ENCODE peak calls at places on chromosomes 11 and 22, in five cellular contexts. C is Peyer's patch; E is CD8-positive, alpha-beta T cell; O is neural progenitor cell; I is IMR-90. P is an unnamed sample.

GRCh38 chr11:82995754-82996398 is 75.8 kb downstream of the RAB30 start:
- DNase-seq in O (no peak), I (no peak), C (no peak), E (no peak), P (no peak)

GRCh38 chr11:14424096-14424495 is 65.1 kb upstream of the RRAS2 start:
- DNase-seq in I (peak; percentile 80), E (no peak), C (no peak), O (no peak), P (no peak)

GRCh38 chr22:35072939-35073338 is 7.0 kb downstream of the ISX start:
- DNase-seq in C (no peak), E (no peak), O (no peak), I (peak; percentile 3), P (no peak)

GRCh38 chr22:30867746-30868662 is 100.6 kb downstream of the MORC2 start:
- DNase-seq in E (no peak), O (no peak), C (no peak), I (no peak), P (no peak)

GRCh38 chr11:108743851-108744250 is 79.0 kb downstream of the DDX10 start:
- DNase-seq in C (no peak), E (no peak), I (peak; percentile 64), O (no peak), P (no peak)

GRCh38 chr11:57213282-57214086 is 23.6 kb downstream of the APLNR start:
- DNase-seq in I (peak; percentile 21), E (no peak), C (no peak), O (peak; percentile 97), P (peak; percentile 61)

GRCh38 chr11:112553340-112553739 is 292.7 kb upstream of the PLET1 start:
- DNase-seq in O (no peak), I (no peak), E (no peak), C (no peak), P (no peak)

GRCh38 chr11:75189911-75190310 is 39.0 kb downstream of the SLCO2B1 start:
- DNase-seq in E (no peak), I (no peak), O (no peak), C (no peak), P (no peak)

GRCh38 chr22:25875461-25875860 is 133.5 kb downstream of the MYO18B start:
- DNase-seq in I (no peak), O (no peak), E (no peak), C (no peak), P (no peak)

GRCh38 chr11:104531075-104531474 is 367.1 kb upstream of the PDGFD start:
- DNase-seq in O (peak; percentile 28), C (no peak), E (peak; percentile 6), I (no peak), P (no peak)

GRCh38 chr11:1310772-1311468 is 1.5 kb upstream of the TOLLIP start:
- DNase-seq in O (no peak), E (peak; percentile 76), C (no peak), I (no peak), P (no peak)

GRCh38 chr11:71213696-71214552 is 38.5 kb downstream of the SHANK2 start:
- DNase-seq in O (no peak), E (no peak), C (no peak), I (no peak), P (no peak)

GRCh38 chr11:61281581-61282250 is 13.4 kb downstream of the VWCE start:
- DNase-seq in O (peak; percentile 89), I (no peak), E (peak; percentile 15), C (peak; percentile 76), P (peak; percentile 79)

GRCh38 chr11:330694-331314 is 10.1 kb upstream of the IFITM3 start:
- DNase-seq in C (no peak), I (no peak), O (no peak), E (no peak), P (no peak)

GRCh38 chr22:29079218-29079901 is 6.5 kb downstream of the KREMEN1 start:
- DNase-seq in I (no peak), E (no peak), C (no peak), O (no peak), P (no peak)

GRCh38 chr22:22507743-22508273 is 734 bp downstream of the ZNF280B start:
- DNase-seq in O (peak; percentile 45), I (no peak), E (no peak), C (no peak), P (no peak)

GRCh38 chr11:615453-616319 is at the start of gene IRF7:
- DNase-seq in I (peak; percentile 80), C (peak; percentile 99), E (peak; percentile 87), O (peak; percentile 94), P (peak; percentile 96)

GRCh38 chr11:26286472-26287066 is 45.4 kb upstream of the ANO3 start:
- DNase-seq in O (peak; percentile 87), E (no peak), C (no peak), I (peak; percentile 37), P (peak; percentile 53)

GRCh38 chr11:111530091-111530490 is 10.4 kb upstream of the LAYN start:
- DNase-seq in O (no peak), C (no peak), I (no peak), E (no peak), P (no peak)

GRCh38 chr11:17978553-17979287 is 34.1 kb downstream of the SERGEF start:
- DNase-seq in O (peak; percentile 79), C (peak; percentile 67), E (no peak), I (peak; percentile 53), P (peak; percentile 68)

GRCh38 chr11:46345131-46345597 is 2.1 kb upstream of the DGKZ start:
- DNase-seq in E (no peak), C (no peak), I (no peak), O (peak; percentile 55), P (no peak)

GRCh38 chr11:10845589-10845988 is 12.3 kb downstream of the ZBED5 start:
- DNase-seq in E (no peak), I (no peak), O (no peak), C (no peak), P (no peak)

GRCh38 chr11:10847960-10848860 is 9.6 kb downstream of the ZBED5 start:
- DNase-seq in C (no peak), I (no peak), O (no peak), E (no peak), P (no peak)

GRCh38 chr11:10844364-10844763 is 13.5 kb downstream of the ZBED5 start:
- DNase-seq in C (no peak), E (no peak), I (peak; percentile 37), O (no peak), P (no peak)

GRCh38 chr11:10846664-10847063 is 11.2 kb downstream of the ZBED5 start:
- DNase-seq in E (no peak), O (no peak), C (no peak), I (no peak), P (no peak)

DNA sequence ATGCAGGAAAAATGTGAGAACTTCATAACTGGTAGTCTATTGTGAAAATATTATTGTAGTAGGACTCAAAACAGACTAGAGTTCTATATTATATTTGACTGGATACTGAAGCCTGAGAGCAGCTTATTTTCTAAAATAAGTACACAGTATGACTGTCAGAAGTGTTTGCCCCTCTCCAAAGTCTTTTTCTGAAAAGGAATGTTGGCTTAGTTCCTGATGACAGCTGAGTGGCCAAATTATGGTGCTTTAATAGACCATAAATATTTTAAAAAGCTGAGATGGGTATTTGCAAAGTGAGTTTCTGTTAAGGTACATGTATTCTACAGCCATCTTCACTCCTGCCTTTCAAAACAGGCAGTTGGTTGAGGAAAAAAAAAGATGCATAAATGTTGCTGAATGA is 13.0 kb downstream of the ZBED5 start:
- DNase-seq in E (no peak), O (no peak), C (no peak), I (no peak), P (no peak)
- H3K4me1 ChIP-seq in E (peaks cover 14% of the 10 kb centered on the region), O (no peaks in the 10 kb centered on the region), C (no peaks in the 10 kb centered on the region), I (peaks cover 2% of the 10 kb centered on the region), P (peaks cover 4% of the 10 kb centered on the region)

DNA sequence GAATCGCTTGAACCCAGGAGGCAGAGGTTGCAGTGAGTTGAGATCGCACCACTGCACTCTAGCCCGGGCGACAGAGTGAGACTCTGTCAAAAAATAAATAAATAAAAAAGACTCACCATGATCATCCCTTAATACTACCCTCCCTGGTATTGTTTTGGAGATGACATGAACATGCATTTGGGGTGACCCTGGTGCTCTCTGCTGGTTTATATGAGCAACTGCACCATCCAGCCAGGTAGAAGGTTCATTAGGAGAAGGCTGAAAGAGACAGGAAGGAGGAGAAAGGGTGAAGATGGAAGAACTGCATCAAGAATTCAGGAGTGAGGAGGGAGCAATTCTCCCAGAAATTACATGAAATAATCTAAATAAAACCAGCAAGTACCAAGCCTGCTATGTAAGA is 37.8 kb downstream of the SLC5A1 start:
- DNase-seq in O (peak; percentile 56), I (peak; percentile 47), C (no peak), E (peak; percentile 16), P (peak; percentile 77)
- TF ChIP-seq CTCF in O (peak; percentile 70), I (peak; percentile 56), C (peak; percentile 20), E (peak; percentile 37), P (peak; percentile 83)

DNA sequence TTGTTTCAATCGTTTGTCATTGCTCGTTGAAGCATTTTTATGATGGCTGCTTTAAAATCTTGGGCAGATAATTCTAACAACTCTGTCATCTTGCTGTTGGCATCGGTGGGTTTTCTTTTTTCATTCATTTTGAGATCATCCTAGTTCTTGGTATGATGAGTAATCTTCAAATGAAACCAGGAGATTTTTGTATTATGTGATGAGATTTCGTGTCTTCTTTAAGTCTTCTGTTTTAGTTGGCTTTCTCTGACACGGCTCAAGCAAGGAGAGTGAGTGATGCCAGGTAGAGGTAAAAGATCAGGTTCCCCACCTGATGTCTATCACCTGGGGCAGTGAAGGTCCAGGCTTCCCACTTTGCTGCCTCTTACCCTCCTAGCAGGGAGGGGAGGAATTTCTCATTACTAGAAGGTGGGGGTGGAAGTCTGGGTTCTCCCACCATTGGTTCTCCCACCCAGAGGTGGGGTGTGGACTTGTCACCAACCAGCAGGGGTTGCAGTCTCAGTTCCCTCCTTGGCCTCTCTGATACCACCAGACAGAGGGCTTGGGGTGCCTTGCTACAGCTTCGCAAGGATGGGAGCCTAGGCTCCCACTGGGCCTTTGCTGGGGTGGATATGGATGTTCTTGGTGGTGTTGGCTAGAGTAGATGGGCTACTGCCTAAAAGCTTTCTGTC is 12.9 kb downstream of the CDC45 start:
- DNase-seq in O (no peak), I (no peak), E (no peak), C (no peak), P (no peak)
- H3K4me1 ChIP-seq in O (no peaks in the 10 kb centered on the region), I (peaks cover 3% of the 10 kb centered on the region), E (peaks cover 8% of the 10 kb centered on the region), C (no peaks in the 10 kb centered on the region), P (no peaks in the 10 kb centered on the region)

GRCh38 chr11:9260182-9261146 is 4.7 kb downstream of the DENND5A start:
- DNase-seq in E (peak; percentile 14), I (no peak), O (no peak), C (no peak), P (no peak)
- TF ChIP-seq CTCF in E (no peak), I (no peak), O (peak; percentile 24), C (no peak), P (peak; percentile 14)

DNA sequence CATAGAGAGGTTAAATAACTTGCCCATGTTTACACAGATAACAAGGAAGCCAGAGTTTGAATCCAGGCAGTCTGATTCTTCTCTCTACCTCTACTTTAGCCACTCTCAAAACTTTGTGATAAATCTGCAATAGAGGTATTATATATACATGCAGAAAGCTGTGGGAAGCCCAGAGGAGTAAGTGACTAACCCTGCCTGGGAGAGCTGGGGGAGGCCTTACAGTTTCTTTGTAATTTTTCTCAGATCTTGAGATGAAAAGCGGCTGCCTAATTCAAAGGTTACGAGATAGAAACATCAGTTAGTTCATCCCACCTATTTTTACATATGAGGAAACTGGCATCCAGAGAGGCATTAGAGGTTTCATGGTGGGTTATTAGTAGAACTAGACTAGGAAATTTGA is 4.9 kb downstream of the STIM1 start:
- DNase-seq in I (peak; percentile 41), C (no peak), E (peak; percentile 47), O (no peak), P (no peak)
- H3K4me1 ChIP-seq in I (peaks cover 14% of the 10 kb centered on the region), C (peaks cover 58% of the 10 kb centered on the region), E (peaks cover 83% of the 10 kb centered on the region), O (peaks cover 21% of the 10 kb centered on the region), P (peaks cover 45% of the 10 kb centered on the region)

GRCh38 chr11:134691474-134691873 is 279.4 kb upstream of the B3GAT1 start:
- DNase-seq in O (no peak), C (no peak), I (no peak), E (no peak), P (no peak)
- TF ChIP-seq CTCF in O (no peak), C (no peak), I (no peak), E (no peak), P (no peak)